ENCODE peak calls at places on chromosomes 1 and 21, in five cellular contexts. One of them, this sample, is unnamed.

GRCh38 chr1:152884966-152885624 is 7.0 kb downstream of the SMCP start:
- DNase-seq in pancreas: no peak
- DNase-seq in stomach: no peak
- DNase-seq in progenitor cell of endocrine pancreas: no peak
- DNase-seq in WTC11: no peak
- DNase-seq in this sample: no peak

GRCh38 chr21:29194847-29195246 is 64.4 kb downstream of the MAP3K7CL start:
- DNase-seq in WTC11: no peak
- DNase-seq in progenitor cell of endocrine pancreas: no peak
- DNase-seq in stomach: no peak
- DNase-seq in pancreas: no peak
- DNase-seq in this sample: no peak

GRCh38 chr1:51566260-51566659 is 47.2 kb upstream of the EPS15 start:
- DNase-seq in stomach: no peak
- DNase-seq in pancreas: no peak
- DNase-seq in WTC11: no peak
- DNase-seq in progenitor cell of endocrine pancreas: no peak
- DNase-seq in this sample: no peak

GRCh38 chr1:155969377-155969791 is 9.0 kb downstream of the ARHGEF2 start:
- DNase-seq in progenitor cell of endocrine pancreas: no peak
- DNase-seq in WTC11: no peak
- DNase-seq in pancreas: no peak
- DNase-seq in stomach: no peak
- DNase-seq in this sample: no peak

GRCh38 chr1:47569681-47570470 is 132.0 kb downstream of the FOXD2 start:
- DNase-seq in progenitor cell of endocrine pancreas: no peak
- DNase-seq in pancreas: no peak
- DNase-seq in WTC11: peak
- DNase-seq in stomach: peak
- DNase-seq in this sample: no peak

GRCh38 chr1:196997428-196997827 is 20.1 kb downstream of the CFHR5 start:
- DNase-seq in WTC11: no peak
- DNase-seq in pancreas: no peak
- DNase-seq in stomach: no peak
- DNase-seq in progenitor cell of endocrine pancreas: no peak
- DNase-seq in this sample: no peak

GRCh38 chr1:215911406-215911968 is 344.4 kb downstream of the KCTD3 start:
- DNase-seq in stomach: no peak
- DNase-seq in pancreas: no peak
- DNase-seq in WTC11: no peak
- DNase-seq in progenitor cell of endocrine pancreas: no peak
- DNase-seq in this sample: no peak

GRCh38 chr1:2021550-2021949 is 2.4 kb downstream of the GABRD start:
- DNase-seq in pancreas: no peak
- DNase-seq in stomach: no peak
- DNase-seq in progenitor cell of endocrine pancreas: no peak
- DNase-seq in WTC11: no peak
- DNase-seq in this sample: no peak

GRCh38 chr1:160726114-160726497 is 12.9 kb upstream of the SLAMF7 start:
- DNase-seq in stomach: no peak
- DNase-seq in pancreas: no peak
- DNase-seq in WTC11: no peak
- DNase-seq in progenitor cell of endocrine pancreas: no peak
- DNase-seq in this sample: no peak

GRCh38 chr1:186536272-186536905 is 75.5 kb upstream of the PDC start:
- DNase-seq in pancreas: no peak
- DNase-seq in stomach: no peak
- DNase-seq in WTC11: no peak
- DNase-seq in progenitor cell of endocrine pancreas: no peak
- DNase-seq in this sample: no peak

GRCh38 chr1:184143449-184143848 is 91.9 kb downstream of the TSEN15 start:
- DNase-seq in WTC11: no peak
- DNase-seq in stomach: no peak
- DNase-seq in pancreas: no peak
- DNase-seq in progenitor cell of endocrine pancreas: no peak
- DNase-seq in this sample: no peak

GRCh38 chr1:174744886-174745285 is 254.9 kb upstream of the CACYBP start:
- DNase-seq in pancreas: no peak
- DNase-seq in stomach: no peak
- DNase-seq in progenitor cell of endocrine pancreas: no peak
- DNase-seq in WTC11: no peak
- DNase-seq in this sample: no peak

GRCh38 chr1:186295980-186296379 is 79.1 kb downstream of the TPR start:
- DNase-seq in pancreas: no peak
- DNase-seq in stomach: no peak
- DNase-seq in WTC11: no peak
- DNase-seq in progenitor cell of endocrine pancreas: no peak
- DNase-seq in this sample: no peak

GRCh38 chr1:150974580-150975478 is at the start of gene CERS2:
- DNase-seq in progenitor cell of endocrine pancreas: peak
- DNase-seq in stomach: peak
- DNase-seq in pancreas: peak
- DNase-seq in WTC11: peak
- DNase-seq in this sample: peak

GRCh38 chr1:47508900-47509488 is 71.2 kb downstream of the FOXD2 start:
- DNase-seq in stomach: no peak
- DNase-seq in progenitor cell of endocrine pancreas: no peak
- DNase-seq in WTC11: no peak
- DNase-seq in pancreas: no peak
- DNase-seq in this sample: no peak

GRCh38 chr1:9655127-9655723 is 3.7 kb downstream of the PIK3CD start:
- DNase-seq in pancreas: no peak
- DNase-seq in stomach: no peak
- DNase-seq in progenitor cell of endocrine pancreas: no peak
- DNase-seq in WTC11: no peak
- DNase-seq in this sample: no peak

GRCh38 chr1:117499071-117499470 is 106.8 kb upstream of the TENT5C start:
- DNase-seq in pancreas: no peak
- DNase-seq in stomach: no peak
- DNase-seq in progenitor cell of endocrine pancreas: no peak
- DNase-seq in WTC11: no peak
- DNase-seq in this sample: no peak

GRCh38 chr1:42305639-42306038 is 29.4 kb downstream of the FOXJ3 start:
- DNase-seq in pancreas: no peak
- DNase-seq in stomach: no peak
- DNase-seq in progenitor cell of endocrine pancreas: no peak
- DNase-seq in WTC11: no peak
- DNase-seq in this sample: no peak

GRCh38 chr1:224181453-224181810 is 1.6 kb upstream of the DEGS1 start:
- DNase-seq in progenitor cell of endocrine pancreas: no peak
- DNase-seq in stomach: no peak
- DNase-seq in WTC11: no peak
- DNase-seq in pancreas: no peak
- DNase-seq in this sample: no peak

GRCh38 chr1:224185208-224185607 is 2.2 kb downstream of the DEGS1 start:
- DNase-seq in stomach: no peak
- DNase-seq in progenitor cell of endocrine pancreas: no peak
- DNase-seq in pancreas: no peak
- DNase-seq in WTC11: no peak
- DNase-seq in this sample: no peak

GRCh38 chr1:224182057-224182865 is 779 bp upstream of the DEGS1 start:
- DNase-seq in progenitor cell of endocrine pancreas: no peak
- DNase-seq in stomach: peak
- DNase-seq in pancreas: no peak
- DNase-seq in WTC11: no peak
- DNase-seq in this sample: no peak

GRCh38 chr1:224182866-224183590 is at the start of gene DEGS1:
- DNase-seq in progenitor cell of endocrine pancreas: peak
- DNase-seq in WTC11: peak
- DNase-seq in stomach: peak
- DNase-seq in pancreas: peak
- DNase-seq in this sample: peak

GRCh38 chr1:224183591-224184312 is 712 bp downstream of the DEGS1 start:
- DNase-seq in stomach: peak
- DNase-seq in progenitor cell of endocrine pancreas: peak
- DNase-seq in pancreas: peak
- DNase-seq in WTC11: peak
- DNase-seq in this sample: peak
- TF ChIP-seq CTCF in stomach: no peak
- TF ChIP-seq CTCF in progenitor cell of endocrine pancreas: no peak
- TF ChIP-seq CTCF in pancreas: no peak
- TF ChIP-seq CTCF in WTC11: no peak
- TF ChIP-seq CTCF in this sample: no peak

GRCh38 chr21:16457498-16457897 is 727.7 kb downstream of the USP25 start:
- DNase-seq in pancreas: no peak
- DNase-seq in WTC11: no peak
- DNase-seq in stomach: no peak
- DNase-seq in progenitor cell of endocrine pancreas: no peak
- DNase-seq in this sample: no peak

GRCh38 chr21:16455526-16455925 is 725.7 kb downstream of the USP25 start:
- DNase-seq in WTC11: no peak
- DNase-seq in pancreas: no peak
- DNase-seq in stomach: no peak
- DNase-seq in progenitor cell of endocrine pancreas: no peak
- DNase-seq in this sample: no peak

GRCh38 chr21:16455978-16456377 is 726.2 kb downstream of the USP25 start:
- DNase-seq in WTC11: no peak
- DNase-seq in progenitor cell of endocrine pancreas: no peak
- DNase-seq in pancreas: no peak
- DNase-seq in stomach: no peak
- DNase-seq in this sample: no peak

GRCh38 chr21:16454371-16454770 is 724.6 kb downstream of the USP25 start:
- DNase-seq in stomach: no peak
- DNase-seq in WTC11: no peak
- DNase-seq in pancreas: no peak
- DNase-seq in progenitor cell of endocrine pancreas: no peak
- DNase-seq in this sample: no peak
- TF ChIP-seq CTCF in stomach: no peak
- TF ChIP-seq CTCF in WTC11: no peak
- TF ChIP-seq CTCF in pancreas: no peak
- TF ChIP-seq CTCF in progenitor cell of endocrine pancreas: no peak
- TF ChIP-seq CTCF in this sample: peak

DNA sequence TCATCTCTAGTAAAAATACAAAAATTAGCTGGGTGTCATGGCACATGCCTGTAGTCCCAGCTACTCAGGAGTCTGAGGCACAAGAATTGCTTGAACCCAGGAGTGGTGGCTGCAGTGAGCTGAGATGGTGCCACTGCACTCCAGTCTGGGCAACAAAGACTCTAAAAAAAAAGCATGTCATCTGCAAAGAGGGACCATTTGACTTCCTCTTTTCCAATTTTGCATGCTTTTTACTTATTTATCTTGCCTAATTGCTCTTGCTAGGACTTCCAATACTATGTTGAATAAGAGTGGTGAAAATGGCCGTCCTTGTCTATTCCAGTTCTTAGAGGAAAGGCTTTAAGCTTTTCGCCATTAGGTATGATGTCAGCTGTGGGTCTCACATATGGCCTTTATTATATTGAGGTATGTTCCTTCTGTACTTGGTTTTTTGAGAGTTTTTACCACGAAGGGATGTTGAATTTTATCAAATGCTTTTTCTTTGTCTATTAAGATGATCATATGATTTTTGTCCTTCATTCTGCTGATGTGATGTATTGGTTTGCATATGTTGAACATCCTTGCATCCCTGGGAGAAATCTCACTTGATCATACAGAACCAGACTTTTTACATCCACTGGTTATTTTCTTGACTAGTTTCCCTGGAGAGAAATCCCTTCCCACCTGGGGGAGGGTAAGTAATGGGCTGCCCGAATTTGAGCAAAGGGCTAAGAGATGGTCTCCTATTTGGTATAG is 17.0 kb upstream of the RAP1GAP start:
- DNase-seq in pancreas: no peak
- DNase-seq in stomach: no peak
- DNase-seq in progenitor cell of endocrine pancreas: no peak
- DNase-seq in WTC11: no peak
- DNase-seq in this sample: no peak
- TF ChIP-seq CTCF in pancreas: no peak
- TF ChIP-seq CTCF in stomach: no peak
- TF ChIP-seq CTCF in progenitor cell of endocrine pancreas: no peak
- TF ChIP-seq CTCF in WTC11: no peak
- TF ChIP-seq CTCF in this sample: no peak

DNA sequence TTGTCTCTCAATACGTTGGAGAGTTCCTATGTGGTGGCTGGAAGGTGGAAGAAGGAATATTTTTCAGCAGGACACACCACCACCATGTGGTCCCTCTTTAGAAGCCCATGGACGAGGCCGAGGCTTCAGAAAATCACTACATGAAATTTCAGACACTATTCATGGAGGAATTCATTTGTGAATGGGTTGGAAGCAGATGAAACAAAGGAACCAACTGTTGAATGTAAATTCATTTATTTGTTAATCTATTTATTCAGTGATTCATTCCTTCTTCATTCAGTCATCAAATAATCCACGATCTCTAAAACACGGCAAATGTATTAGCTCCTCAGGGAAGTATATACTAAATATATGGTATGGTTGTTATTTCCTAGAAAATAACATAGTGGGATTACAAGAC is 12.2 kb downstream of the SLC35F3 start:
- DNase-seq in stomach: no peak
- DNase-seq in progenitor cell of endocrine pancreas: no peak
- DNase-seq in pancreas: no peak
- DNase-seq in WTC11: no peak
- DNase-seq in this sample: no peak
- TF ChIP-seq CTCF in stomach: no peak
- TF ChIP-seq CTCF in progenitor cell of endocrine pancreas: no peak
- TF ChIP-seq CTCF in pancreas: no peak
- TF ChIP-seq CTCF in WTC11: no peak
- TF ChIP-seq CTCF in this sample: no peak

DNA sequence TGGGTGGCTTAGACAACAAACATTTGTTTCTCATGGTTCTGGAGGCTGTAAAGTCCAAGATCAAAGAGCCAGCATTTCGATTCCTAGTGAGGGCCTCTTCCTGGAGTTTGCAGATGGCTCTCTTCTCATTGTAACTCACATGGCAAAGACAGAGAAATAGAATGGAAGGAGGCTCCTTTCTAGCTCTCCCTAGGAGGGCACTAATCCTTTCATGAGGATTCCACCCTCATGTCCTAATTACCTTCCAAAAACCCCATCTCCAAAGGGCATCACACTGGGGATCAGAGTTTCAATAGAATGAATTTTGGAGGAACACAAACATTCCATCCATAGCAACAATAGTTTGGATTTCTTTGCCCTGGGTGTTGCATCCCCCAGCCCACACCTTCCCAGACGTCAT is 247.3 kb downstream of the TTLL7 start:
- DNase-seq in progenitor cell of endocrine pancreas: no peak
- DNase-seq in pancreas: no peak
- DNase-seq in WTC11: no peak
- DNase-seq in stomach: no peak
- DNase-seq in this sample: no peak
- TF ChIP-seq CTCF in progenitor cell of endocrine pancreas: no peak
- TF ChIP-seq CTCF in pancreas: no peak
- TF ChIP-seq CTCF in WTC11: no peak
- TF ChIP-seq CTCF in stomach: no peak
- TF ChIP-seq CTCF in this sample: no peak

DNA sequence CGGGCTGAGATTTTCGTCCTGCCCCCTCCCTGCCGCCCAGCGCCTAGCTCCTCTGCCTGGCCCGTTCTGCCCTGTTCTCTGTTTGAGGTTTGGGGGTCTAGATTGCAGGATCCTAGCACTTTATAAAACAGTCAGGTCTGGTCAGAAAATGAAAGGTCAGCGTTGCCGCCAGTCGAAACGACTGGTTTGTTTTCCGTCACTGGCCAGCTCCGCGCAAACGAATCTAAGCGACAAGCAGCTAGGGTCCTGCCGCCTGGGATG is 4.4 kb downstream of the GFI1 start:
- DNase-seq in WTC11: no peak
- DNase-seq in stomach: no peak
- DNase-seq in pancreas: no peak
- DNase-seq in progenitor cell of endocrine pancreas: no peak
- DNase-seq in this sample: peak
- TF ChIP-seq CTCF in WTC11: no peak
- TF ChIP-seq CTCF in stomach: no peak
- TF ChIP-seq CTCF in pancreas: no peak
- TF ChIP-seq CTCF in progenitor cell of endocrine pancreas: no peak
- TF ChIP-seq CTCF in this sample: no peak

This sample was measured in neural crest cell.